ENCODE peak calls at places on chromosomes 5 and 9, in four cellular contexts. One of them, this sample, is unnamed.
A peak's percentile ranks its signal among the peaks of the same experiment; 100 is the strongest.

GRCh38 chr5:107486489-107486888 is 184.2 kb downstream of the EFNA5 start:
- DNase-seq in uterus: no peak
- DNase-seq in choroid plexus epithelial cell: peak; percentile 78
- DNase-seq in heart right ventricle: no peak
- DNase-seq in this sample: peak; percentile 63

GRCh38 chr5:110757118-110757729 is 18.4 kb downstream of the SLC25A46 start:
- DNase-seq in uterus: no peak
- DNase-seq in choroid plexus epithelial cell: peak; percentile 81
- DNase-seq in heart right ventricle: peak; percentile 6
- DNase-seq in this sample: peak; percentile 55

GRCh38 chr9:125953314-125954019 is 206.3 kb downstream of the PBX3 start:
- DNase-seq in heart right ventricle: no peak
- DNase-seq in choroid plexus epithelial cell: no peak
- DNase-seq in uterus: no peak
- DNase-seq in this sample: no peak

GRCh38 chr9:36245906-36246305 is 12.3 kb downstream of the GNE start:
- DNase-seq in heart right ventricle: no peak
- DNase-seq in choroid plexus epithelial cell: no peak
- DNase-seq in uterus: no peak
- DNase-seq in this sample: no peak

GRCh38 chr9:98929096-98929495 is 14.6 kb upstream of the COL15A1 start:
- DNase-seq in uterus: no peak
- DNase-seq in choroid plexus epithelial cell: peak; percentile 64
- DNase-seq in heart right ventricle: no peak
- DNase-seq in this sample: no peak

GRCh38 chr9:127874301-127875216 is 2.9 kb downstream of the AK1 start:
- DNase-seq in choroid plexus epithelial cell: no peak
- DNase-seq in uterus: peak; percentile 49
- DNase-seq in heart right ventricle: no peak
- DNase-seq in this sample: no peak

GRCh38 chr5:73796164-73797141 is 170.5 kb downstream of the ARHGEF28 start:
- DNase-seq in heart right ventricle: peak; percentile 44
- DNase-seq in uterus: peak; percentile 23
- DNase-seq in choroid plexus epithelial cell: peak; percentile 98
- DNase-seq in this sample: peak; percentile 96

GRCh38 chr9:38689678-38690077 is 30.3 kb downstream of the FAM240B start:
- DNase-seq in uterus: peak; percentile 25
- DNase-seq in heart right ventricle: no peak
- DNase-seq in choroid plexus epithelial cell: peak; percentile 68
- DNase-seq in this sample: no peak

GRCh38 chr5:31614147-31615030 is 24.5 kb upstream of the PDZD2 start:
- DNase-seq in uterus: no peak
- DNase-seq in heart right ventricle: peak; percentile 16
- DNase-seq in choroid plexus epithelial cell: no peak
- DNase-seq in this sample: no peak

GRCh38 chr5:107285772-107286171 is 385.0 kb downstream of the EFNA5 start:
- DNase-seq in choroid plexus epithelial cell: no peak
- DNase-seq in uterus: no peak
- DNase-seq in heart right ventricle: no peak
- DNase-seq in this sample: no peak

GRCh38 chr9:7320139-7320538 is 479.4 kb downstream of the DMAC1 start:
- DNase-seq in choroid plexus epithelial cell: peak; percentile 88
- DNase-seq in uterus: peak; percentile 50
- DNase-seq in heart right ventricle: no peak
- DNase-seq in this sample: peak; percentile 78

GRCh38 chr9:84754461-84754860 is 84.9 kb downstream of the NTRK2 start:
- DNase-seq in uterus: no peak
- DNase-seq in heart right ventricle: no peak
- DNase-seq in choroid plexus epithelial cell: no peak
- DNase-seq in this sample: peak; percentile 71

GRCh38 chr5:103454774-103455173 is 107.8 kb downstream of the NUDT12 start:
- DNase-seq in heart right ventricle: no peak
- DNase-seq in uterus: no peak
- DNase-seq in choroid plexus epithelial cell: no peak
- DNase-seq in this sample: no peak

GRCh38 chr9:116715751-116716150 is 28.6 kb downstream of the TRIM32 start:
- DNase-seq in heart right ventricle: no peak
- DNase-seq in choroid plexus epithelial cell: no peak
- DNase-seq in uterus: no peak
- DNase-seq in this sample: no peak

GRCh38 chr9:114671605-114672004 is 10.4 kb downstream of the TEX48 start:
- DNase-seq in uterus: no peak
- DNase-seq in choroid plexus epithelial cell: no peak
- DNase-seq in heart right ventricle: no peak
- DNase-seq in this sample: no peak

GRCh38 chr5:67253911-67254310 is 57.3 kb upstream of the CD180 start:
- DNase-seq in heart right ventricle: no peak
- DNase-seq in choroid plexus epithelial cell: no peak
- DNase-seq in uterus: no peak
- DNase-seq in this sample: no peak

GRCh38 chr5:4893063-4893744 is 246.9 kb upstream of the ADAMTS16 start:
- DNase-seq in choroid plexus epithelial cell: no peak
- DNase-seq in uterus: no peak
- DNase-seq in heart right ventricle: no peak
- DNase-seq in this sample: no peak

GRCh38 chr5:176880393-176881020 is 18.6 kb downstream of the HK3 start:
- DNase-seq in uterus: no peak
- DNase-seq in choroid plexus epithelial cell: no peak
- DNase-seq in heart right ventricle: no peak
- DNase-seq in this sample: no peak

GRCh38 chr5:152403058-152403457 is 2.0 kb downstream of the NMUR2 start:
- DNase-seq in choroid plexus epithelial cell: no peak
- DNase-seq in heart right ventricle: no peak
- DNase-seq in uterus: no peak
- DNase-seq in this sample: no peak

GRCh38 chr5:168332042-168332441 is 40.6 kb downstream of the WWC1 start:
- DNase-seq in uterus: no peak
- DNase-seq in heart right ventricle: no peak
- DNase-seq in choroid plexus epithelial cell: no peak
- DNase-seq in this sample: no peak

GRCh38 chr5:10498350-10498749 is 56.7 kb downstream of the ROPN1L start:
- DNase-seq in heart right ventricle: no peak
- DNase-seq in uterus: no peak
- DNase-seq in choroid plexus epithelial cell: no peak
- DNase-seq in this sample: no peak

GRCh38 chr5:77073667-77074066 is 13.4 kb downstream of the ZBED3 start:
- DNase-seq in choroid plexus epithelial cell: peak; percentile 67
- DNase-seq in uterus: no peak
- DNase-seq in heart right ventricle: no peak
- DNase-seq in this sample: peak; percentile 43

GRCh38 chr5:77347435-77348098 is 137.1 kb downstream of the PDE8B start:
- DNase-seq in heart right ventricle: no peak
- DNase-seq in choroid plexus epithelial cell: no peak
- DNase-seq in uterus: no peak
- DNase-seq in this sample: no peak

GRCh38 chr9:136882109-136882946 is 4.0 kb upstream of the TRAF2 start:
- DNase-seq in choroid plexus epithelial cell: peak; percentile 82
- DNase-seq in uterus: no peak
- DNase-seq in heart right ventricle: peak; percentile 67
- DNase-seq in this sample: peak; percentile 70

DNA sequence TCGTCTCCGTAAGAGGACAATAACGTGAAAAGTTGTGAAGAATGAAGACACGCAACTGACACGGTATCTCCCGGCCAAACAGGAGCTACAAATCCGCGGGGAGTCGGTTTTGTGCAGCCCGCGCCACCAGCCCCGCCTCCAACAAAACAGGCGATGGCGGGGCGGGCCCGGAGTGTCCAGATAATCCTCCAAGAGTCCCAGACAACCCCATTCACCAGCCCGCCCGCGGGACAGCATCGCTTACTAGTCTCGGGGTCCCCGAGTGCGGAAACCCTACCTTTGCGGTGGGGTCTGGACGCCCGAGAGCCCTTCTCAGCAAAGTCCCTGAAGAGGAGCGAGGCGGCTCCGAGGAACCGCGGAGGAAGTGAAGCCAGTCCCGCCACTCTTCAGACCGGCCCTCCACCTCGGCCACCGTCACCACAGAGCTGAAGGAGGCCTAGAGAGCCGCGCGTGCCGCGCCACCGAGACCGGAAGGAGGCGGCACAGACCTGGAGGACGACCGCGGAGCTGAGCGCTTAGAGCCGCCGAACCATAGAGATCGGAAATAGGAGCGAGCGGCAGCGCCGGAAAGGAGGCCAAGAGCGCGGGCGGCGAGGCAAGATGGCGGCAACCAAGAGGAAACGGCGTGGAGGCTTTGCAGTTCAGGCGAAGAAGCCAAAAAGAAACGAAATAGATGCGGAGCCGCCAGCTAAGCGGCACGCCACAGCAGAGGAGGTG is at the start of the genes BRIX1 and RAD1:
- DNase-seq in uterus: peak; percentile 96
- DNase-seq in heart right ventricle: peak; percentile 96
- DNase-seq in choroid plexus epithelial cell: peak; percentile 98
- DNase-seq in this sample: peak; percentile 96
- TF ChIP-seq CTCF in uterus: peak; percentile 30
- TF ChIP-seq CTCF in heart right ventricle: peak; percentile 21
- TF ChIP-seq CTCF in choroid plexus epithelial cell: peak; percentile 29
- TF ChIP-seq CTCF in this sample: peak; percentile 21

GRCh38 chr5:8756498-8757084 is 789.3 kb downstream of the SEMA5A start:
- DNase-seq in uterus: no peak
- DNase-seq in heart right ventricle: no peak
- DNase-seq in choroid plexus epithelial cell: peak; percentile 69
- DNase-seq in this sample: peak; percentile 65
- TF ChIP-seq CTCF in uterus: peak; percentile 40
- TF ChIP-seq CTCF in heart right ventricle: peak; percentile 41
- TF ChIP-seq CTCF in choroid plexus epithelial cell: peak; percentile 78
- TF ChIP-seq CTCF in this sample: peak; percentile 72

GRCh38 chr5:115666023-115666422 is 40.2 kb upstream of the TMED7 start:
- DNase-seq in heart right ventricle: no peak
- DNase-seq in choroid plexus epithelial cell: peak; percentile 21
- DNase-seq in uterus: no peak
- DNase-seq in this sample: peak; percentile 14
- TF ChIP-seq CTCF in heart right ventricle: no peak
- TF ChIP-seq CTCF in choroid plexus epithelial cell: no peak
- TF ChIP-seq CTCF in uterus: no peak
- TF ChIP-seq CTCF in this sample: peak; percentile 10

GRCh38 chr5:180792287-180792964 is 10.2 kb downstream of the MGAT1 start:
- DNase-seq in choroid plexus epithelial cell: no peak
- DNase-seq in uterus: no peak
- DNase-seq in heart right ventricle: no peak
- DNase-seq in this sample: no peak

GRCh38 chr5:180790524-180790923 is 12.1 kb downstream of the MGAT1 start:
- DNase-seq in choroid plexus epithelial cell: no peak
- DNase-seq in heart right ventricle: no peak
- DNase-seq in uterus: no peak
- DNase-seq in this sample: no peak

GRCh38 chr5:180787711-180788431 is 14.7 kb downstream of the MGAT1 start:
- DNase-seq in heart right ventricle: no peak
- DNase-seq in uterus: no peak
- DNase-seq in choroid plexus epithelial cell: peak; percentile 95
- DNase-seq in this sample: peak; percentile 61

GRCh38 chr5:180791611-180792213 is 10.9 kb downstream of the MGAT1 start:
- DNase-seq in choroid plexus epithelial cell: no peak
- DNase-seq in uterus: no peak
- DNase-seq in heart right ventricle: no peak
- DNase-seq in this sample: no peak

GRCh38 chr5:180790020-180790419 is 12.6 kb downstream of the MGAT1 start:
- DNase-seq in uterus: no peak
- DNase-seq in choroid plexus epithelial cell: no peak
- DNase-seq in heart right ventricle: no peak
- DNase-seq in this sample: no peak
- TF ChIP-seq CTCF in uterus: no peak
- TF ChIP-seq CTCF in choroid plexus epithelial cell: peak; percentile 20
- TF ChIP-seq CTCF in heart right ventricle: peak; percentile 13
- TF ChIP-seq CTCF in this sample: peak; percentile 23

DNA sequence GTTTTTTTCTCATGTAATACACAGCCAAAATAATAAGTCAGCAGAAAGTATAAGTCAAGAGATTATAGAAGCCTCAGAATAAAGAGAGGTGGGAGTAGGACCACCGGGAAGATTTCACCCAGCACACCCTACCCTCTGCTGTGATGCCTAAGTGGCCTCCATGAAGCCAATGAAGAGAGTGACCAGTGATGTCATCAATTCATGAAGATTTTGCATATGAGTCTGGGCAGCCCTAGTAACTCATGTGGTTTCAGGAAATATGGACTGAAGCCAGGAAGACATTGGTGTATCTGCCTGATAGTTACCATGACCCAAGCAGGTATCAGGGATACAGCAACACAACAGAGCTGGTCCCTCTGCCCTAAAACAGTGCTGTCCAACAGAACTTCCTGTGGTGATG is 135.3 kb downstream of the ADAMTS12 start:
- DNase-seq in uterus: no peak
- DNase-seq in heart right ventricle: no peak
- DNase-seq in choroid plexus epithelial cell: no peak
- DNase-seq in this sample: no peak
- TF ChIP-seq CTCF in uterus: no peak
- TF ChIP-seq CTCF in heart right ventricle: no peak
- TF ChIP-seq CTCF in choroid plexus epithelial cell: no peak
- TF ChIP-seq CTCF in this sample: no peak

GRCh38 chr5:50583621-50584020 is 82.8 kb upstream of the PARP8 start:
- DNase-seq in uterus: no peak
- DNase-seq in choroid plexus epithelial cell: no peak
- DNase-seq in heart right ventricle: no peak
- DNase-seq in this sample: no peak
- TF ChIP-seq CTCF in uterus: no peak
- TF ChIP-seq CTCF in choroid plexus epithelial cell: no peak
- TF ChIP-seq CTCF in heart right ventricle: no peak
- TF ChIP-seq CTCF in this sample: no peak